ENCODE peak calls at places on chromosomes 3 and 15, in nine cellular contexts. E, O, Z, S, H, J, I, Q and L are unnamed samples.

GRCh38 chr3:117486709-117487394 is 777.3 kb downstream of the TUSC7 start:
- DNase-seq in E (no peak), O (no peak), Z (no peak), S (no peak), H (no peak), J (no peak), I (no peak), Q (no peak), L (no peak)

GRCh38 chr3:18679226-18679625 is 254.1 kb upstream of the SATB1 start:
- DNase-seq in E (no peak), O (no peak), Z (no peak), S (no peak), H (peak), J (no peak), I (no peak), Q (no peak), L (no peak)

GRCh38 chr3:124078978-124079911 is 87.3 kb upstream of the ROPN1 start:
- DNase-seq in E (peak), O (peak), Z (peak), S (no peak), H (peak), J (no peak), I (no peak), Q (peak), L (no peak)

GRCh38 chr3:59310736-59311135 is 260.9 kb upstream of the CFAP20DC start:
- DNase-seq in E (no peak), O (no peak), Z (no peak), S (no peak), H (no peak), J (no peak), I (no peak), Q (no peak), L (no peak)

GRCh38 chr15:80929225-80929624 is 60.4 kb downstream of the MESD start:
- DNase-seq in E (no peak), O (peak), Z (peak), S (no peak), H (no peak), J (no peak), I (no peak), Q (peak), L (peak)

GRCh38 chr3:38396861-38397260 is 50.3 kb downstream of the XYLB start:
- DNase-seq in E (no peak), O (no peak), Z (no peak), S (no peak), H (no peak), J (no peak), I (no peak), Q (no peak), L (no peak)

GRCh38 chr3:195863121-195864061 is 45.0 kb downstream of the TNK2 start:
- DNase-seq in E (peak), O (peak), Z (peak), S (peak), H (peak), J (peak), I (no peak), Q (peak), L (peak)

GRCh38 chr3:13666227-13666619 is 117.3 kb downstream of the FBLN2 start:
- DNase-seq in E (no peak), O (no peak), Z (no peak), S (no peak), H (no peak), J (no peak), I (no peak), Q (no peak), L (no peak)

GRCh38 chr3:156826144-156826895 is at the start of gene LEKR1:
- DNase-seq in E (peak), O (peak), Z (peak), S (peak), H (peak), J (peak), I (no peak), Q (peak), L (no peak)

GRCh38 chr3:63364495-63364894 is 86.4 kb downstream of the SYNPR start:
- DNase-seq in E (no peak), O (peak), Z (peak), S (peak), H (no peak), J (no peak), I (no peak), Q (peak), L (no peak)

GRCh38 chr3:42711491-42712343 is 9.1 kb upstream of the HHATL start:
- DNase-seq in E (no peak), O (peak), Z (no peak), S (no peak), H (no peak), J (peak), I (no peak), Q (no peak), L (no peak)

GRCh38 chr3:181794036-181794790 is 82.5 kb downstream of the SOX2 start:
- DNase-seq in E (no peak), O (no peak), Z (no peak), S (no peak), H (no peak), J (no peak), I (no peak), Q (no peak), L (no peak)

GRCh38 chr15:78951841-78952238 is 7.0 kb upstream of the CTSH start:
- DNase-seq in E (no peak), O (no peak), Z (peak), S (no peak), H (no peak), J (no peak), I (no peak), Q (no peak), L (no peak)

GRCh38 chr15:29103825-29104565 is 165.6 kb downstream of the NSMCE3 start:
- DNase-seq in E (peak), O (peak), Z (peak), S (peak), H (peak), J (no peak), I (no peak), Q (peak), L (peak)

GRCh38 chr15:68399096-68400065 is 32.6 kb downstream of the ITGA11 start:
- DNase-seq in E (no peak), O (no peak), Z (no peak), S (no peak), H (no peak), J (no peak), I (no peak), Q (no peak), L (no peak)

GRCh38 chr15:71314956-71315537 is 199.8 kb downstream of the THSD4 start:
- DNase-seq in E (no peak), O (no peak), Z (no peak), S (no peak), H (no peak), J (no peak), I (no peak), Q (no peak), L (no peak)

GRCh38 chr3:39911465-39912309 is 102.3 kb downstream of the MYRIP start:
- DNase-seq in E (peak), O (no peak), Z (peak), S (no peak), H (no peak), J (no peak), I (no peak), Q (peak), L (peak)

GRCh38 chr3:10550705-10551104 is 45.3 kb upstream of the ATP2B2 start:
- DNase-seq in E (no peak), O (no peak), Z (no peak), S (no peak), H (no peak), J (peak), I (no peak), Q (no peak), L (no peak)

GRCh38 chr3:28700728-28701127 is 352.1 kb upstream of the AZI2 start:
- DNase-seq in E (no peak), O (no peak), Z (no peak), S (no peak), H (no peak), J (no peak), I (no peak), Q (no peak), L (no peak)

GRCh38 chr15:63860161-63860954 is 26.6 kb upstream of the HERC1 start:
- DNase-seq in E (no peak), O (no peak), Z (no peak), S (no peak), H (peak), J (no peak), I (no peak), Q (no peak), L (no peak)

GRCh38 chr3:50436063-50436674 is 67.3 kb downstream of the CACNA2D2 start:
- DNase-seq in E (peak), O (peak), Z (peak), S (no peak), H (peak), J (no peak), I (no peak), Q (no peak), L (no peak)

GRCh38 chr15:63600001-63600645 is 2.9 kb downstream of the FBXL22 start:
- DNase-seq in E (no peak), O (no peak), Z (no peak), S (no peak), H (peak), J (no peak), I (no peak), Q (no peak), L (no peak)

GRCh38 chr3:59163953-59164352 is 114.1 kb upstream of the CFAP20DC start:
- DNase-seq in E (no peak), O (peak), Z (no peak), S (no peak), H (no peak), J (no peak), I (no peak), Q (no peak), L (no peak)

GRCh38 chr3:127538569-127538968 is 52.0 kb downstream of the TPRA1 start:
- DNase-seq in E (no peak), O (no peak), Z (no peak), S (no peak), H (no peak), J (no peak), I (no peak), Q (no peak), L (no peak)

GRCh38 chr3:152405915-152406802 is 137.4 kb downstream of the MBNL1 start:
- DNase-seq in E (no peak), O (peak), Z (peak), S (peak), H (no peak), J (no peak), I (no peak), Q (peak), L (no peak)

GRCh38 chr3:132606085-132606484 is 9.0 kb downstream of the ACKR4 start:
- DNase-seq in E (no peak), O (peak), Z (peak), S (no peak), H (no peak), J (no peak), I (no peak), Q (peak), L (no peak)

GRCh38 chr15:78492841-78493240 is 14.5 kb upstream of the HYKK start:
- DNase-seq in E (no peak), O (peak), Z (peak), S (peak), H (no peak), J (no peak), I (no peak), Q (peak), L (peak)

GRCh38 chr3:69193749-69194148 is 71.4 kb upstream of the LMOD3 start:
- DNase-seq in E (no peak), O (no peak), Z (no peak), S (no peak), H (no peak), J (no peak), I (no peak), Q (no peak), L (no peak)